ENCODE peak calls at places on chromosome 7, in nine cellular contexts. X is transverse colon, D is stomach, I is HCT116, K is GM23338, P is HepG2, A is breast epithelium, O is SK-N-MC, J is Panc1. S is an unnamed sample.

GRCh38 chr7:6640246-6640721 is 3.2 kb downstream of the ZNF316 start:
- DNase-seq in X (no peak), D (no peak), I (no peak), K (peak; percentile 88), P (no peak), A (no peak), O (no peak), J (no peak), S (no peak)

GRCh38 chr7:132492841-132493445 is 83.3 kb downstream of the PLXNA4 start:
- DNase-seq in X (no peak), D (no peak), I (no peak), K (no peak), P (no peak), A (no peak), O (no peak), J (no peak), S (no peak)

GRCh38 chr7:73822319-73823173 is 8.2 kb upstream of the CLDN4 start:
- DNase-seq in X (peak; percentile 93), D (no peak), I (peak; percentile 93), K (no peak), P (peak; percentile 50), A (peak; percentile 80), O (no peak), J (peak; percentile 99), S (no peak)

GRCh38 chr7:125481323-125481722 is 551.7 kb upstream of the POT1 start:
- DNase-seq in X (no peak), D (no peak), I (no peak), K (no peak), P (no peak), A (no peak), O (no peak), J (no peak), S (no peak)

GRCh38 chr7:85471740-85472139 is 284.9 kb upstream of the SEMA3D start:
- DNase-seq in X (no peak), D (no peak), I (no peak), K (no peak), P (no peak), A (no peak), O (no peak), J (no peak), S (no peak)

GRCh38 chr7:25549315-25549933 is 321.1 kb upstream of the NPVF start:
- DNase-seq in X (no peak), D (no peak), I (no peak), K (peak; percentile 7), P (no peak), A (no peak), O (no peak), J (no peak), S (no peak)

GRCh38 chr7:142418316-142418715 is 160.5 kb upstream of the PRSS58 start:
- DNase-seq in X (no peak), D (no peak), I (no peak), K (no peak), P (no peak), A (no peak), O (no peak), J (no peak), S (no peak)

GRCh38 chr7:66505531-66506451 is 122.9 kb upstream of the KCTD7 start:
- DNase-seq in X (no peak), D (peak; percentile 33), I (no peak), K (no peak), P (no peak), A (no peak), O (no peak), J (no peak), S (peak; percentile 89)

GRCh38 chr7:64045301-64046040 is at the start of gene ZNF727:
- DNase-seq in X (peak; percentile 12), D (no peak), I (no peak), K (no peak), P (no peak), A (peak; percentile 81), O (no peak), J (no peak), S (no peak)

GRCh38 chr7:136061433-136061832 is 84.3 kb upstream of the MTPN start:
- DNase-seq in X (no peak), D (no peak), I (no peak), K (peak; percentile 18), P (no peak), A (no peak), O (no peak), J (no peak), S (no peak)

GRCh38 chr7:137992042-137992737 is 9.7 kb downstream of the CREB3L2 start:
- DNase-seq in X (no peak), D (no peak), I (no peak), K (no peak), P (peak; percentile 98), A (no peak), O (no peak), J (no peak), S (no peak)

GRCh38 chr7:105860793-105861192 is 15.6 kb downstream of the ATXN7L1 start:
- DNase-seq in X (no peak), D (no peak), I (no peak), K (no peak), P (no peak), A (no peak), O (no peak), J (no peak), S (no peak)

GRCh38 chr7:133428876-133429275 is 176.0 kb downstream of the EXOC4 start:
- DNase-seq in X (no peak), D (no peak), I (no peak), K (no peak), P (no peak), A (no peak), O (no peak), J (no peak), S (no peak)

GRCh38 chr7:96308253-96308949 is 13.5 kb downstream of the SLC25A13 start:
- DNase-seq in X (no peak), D (no peak), I (no peak), K (peak; percentile 72), P (peak; percentile 65), A (no peak), O (no peak), J (no peak), S (no peak)

GRCh38 chr7:32163141-32163806 is 93.1 kb upstream of the PDE1C start:
- DNase-seq in X (peak; percentile 26), D (no peak), I (no peak), K (no peak), P (no peak), A (peak; percentile 43), O (no peak), J (no peak), S (no peak)

GRCh38 chr7:96349572-96349971 is 27.7 kb upstream of the SLC25A13 start:
- DNase-seq in X (peak; percentile 76), D (no peak), I (no peak), K (no peak), P (no peak), A (no peak), O (no peak), J (no peak), S (no peak)

DNA sequence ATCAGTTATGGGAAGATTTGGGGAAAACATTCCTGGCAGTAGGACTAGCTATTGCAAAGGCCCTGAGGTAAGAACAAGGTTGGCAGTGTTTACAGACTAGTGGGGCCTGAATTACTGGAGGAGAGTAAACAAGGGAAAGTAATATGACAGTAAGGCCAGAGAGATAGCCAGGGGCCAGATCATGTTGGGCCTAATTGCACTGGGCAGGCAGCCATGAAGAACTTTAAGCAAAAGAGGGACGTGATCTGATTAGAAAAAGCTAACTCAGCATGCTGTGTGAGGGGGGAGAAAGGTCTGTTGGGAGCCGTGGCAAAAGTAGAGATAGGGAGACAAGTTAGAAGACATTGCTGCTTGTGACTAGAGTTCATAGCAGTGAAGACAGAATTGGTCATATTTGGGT is 9.2 kb downstream of the NUP42 start:
- DNase-seq in X (no peak), D (no peak), I (no peak), K (no peak), P (no peak), A (no peak), O (no peak), J (no peak), S (no peak)
- TF ChIP-seq POLR2AphosphoS5 in X (no peak), D (no peak), I (no peak), K (no peak), P (no peak), A (no peak), O (no peak), J (no peak), S (no peak)

DNA sequence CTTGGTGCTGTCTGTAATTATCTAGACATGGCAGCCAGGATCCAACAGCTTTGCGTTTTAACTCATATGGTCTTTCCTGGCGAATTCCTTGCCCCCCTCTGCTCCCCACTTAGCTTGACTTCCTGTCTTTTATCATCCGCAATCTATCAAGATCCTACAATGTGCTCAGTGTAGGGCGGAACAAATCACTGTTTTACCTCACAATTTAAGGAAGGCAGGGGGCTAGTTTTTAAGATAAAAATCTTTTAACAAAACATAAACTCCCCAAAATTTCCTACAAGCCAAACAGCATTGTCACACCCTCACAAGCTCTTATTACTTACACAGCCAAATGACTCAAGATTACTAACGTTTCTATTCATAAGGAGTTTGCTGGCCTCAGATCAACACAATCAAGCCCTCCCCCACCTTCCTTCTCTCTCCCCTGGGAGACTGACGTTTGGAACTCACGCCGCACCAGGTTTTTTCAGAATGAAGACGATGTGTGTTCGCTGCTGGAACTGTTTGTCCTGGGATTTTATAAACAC is 1.3 kb upstream of the CDK14 start:
- DNase-seq in X (no peak), D (no peak), I (no peak), K (peak; percentile 84), P (no peak), A (no peak), O (peak; percentile 100), J (no peak), S (no peak)
- H3K4me3 ChIP-seq in X (no peak overlapping the region), D (peak overlapping the region; percentile 94), I (no peak overlapping the region), K (peak overlapping the region; percentile 79), P (no peak overlapping the region), A (peak overlapping the region; percentile 67), O (peak overlapping the region; percentile 95), J (no peak overlapping the region), S (peak overlapping the region; percentile 84)

GRCh38 chr7:1664711-1665591 is 5.1 kb upstream of the ELFN1 start:
- DNase-seq in X (peak; percentile 39), D (peak; percentile 60), I (peak; percentile 18), K (peak; percentile 85), P (peak; percentile 16), A (no peak), O (peak; percentile 32), J (no peak), S (no peak)
- H3K27ac ChIP-seq in X (peak overlapping the region; percentile 17), D (peak overlapping the region; percentile 54), I (no peak overlapping the region), K (no peak overlapping the region), P (no peak overlapping the region), A (peak overlapping the region; percentile 25), O (no peak overlapping the region), J (peak overlapping the region; percentile 66), S (peak overlapping the region; percentile 40)

DNA sequence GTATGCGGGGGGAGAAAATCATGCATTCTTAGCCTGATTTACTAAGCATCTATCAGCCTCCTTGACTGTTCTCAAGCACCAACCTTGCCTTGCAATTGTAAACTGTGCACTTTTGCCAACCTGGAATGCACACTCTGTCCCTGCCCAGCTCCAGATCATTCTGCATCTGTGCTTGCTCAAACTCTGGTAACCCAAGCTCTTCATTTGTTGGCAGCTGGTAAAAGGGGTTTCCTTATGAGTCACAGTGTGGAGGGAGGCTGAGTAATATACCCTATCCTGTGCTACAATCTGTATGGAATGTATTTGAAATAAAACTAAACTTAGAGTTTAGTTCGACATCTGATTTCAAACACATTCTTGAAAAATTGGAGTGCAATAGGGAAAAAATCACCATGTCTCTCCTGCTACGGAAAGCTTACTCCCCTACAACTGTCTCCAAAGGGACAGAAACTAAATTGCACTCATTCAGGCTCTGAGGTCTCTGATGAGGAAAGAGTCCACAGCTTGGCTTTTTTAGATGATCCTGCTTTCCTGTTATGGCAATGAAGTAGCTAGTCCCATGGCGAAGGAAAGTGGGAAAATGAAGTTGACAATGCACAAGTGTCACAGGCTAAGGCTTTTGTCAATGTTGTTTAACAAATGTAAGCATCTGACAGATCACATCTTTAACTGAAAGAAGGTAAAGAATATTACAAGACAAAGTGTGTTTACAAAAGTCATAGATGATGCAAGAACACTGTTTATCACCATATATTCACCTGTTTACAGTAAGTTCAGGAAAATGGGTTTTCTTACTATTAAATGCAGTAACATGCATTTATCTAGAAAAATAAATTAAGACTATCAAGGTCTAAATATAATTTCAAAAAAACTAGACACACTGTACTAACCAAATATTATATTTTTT is 61.9 kb downstream of the TES start:
- DNase-seq in X (peak; percentile 21), D (no peak), I (peak; percentile 85), K (no peak), P (no peak), A (no peak), O (no peak), J (peak; percentile 98), S (no peak)
- TF ChIP-seq POLR2AphosphoS5 in X (peak; percentile 87), D (peak; percentile 97), I (peak; percentile 65), K (no peak), P (no peak), A (no peak), O (no peak), J (peak; percentile 79), S (peak; percentile 89)